ENCODE peak calls at places on chromosomes 4 and X, in ten cellular contexts. O, W, T, K, I, C, Q, L, F and H are unnamed samples.

GRCh38 chr4:145307120-145307519 is 126.7 kb upstream of the OTUD4 start:
- DNase-seq in O (no peak), W (no peak), T (no peak), K (no peak), I (no peak), C (no peak), Q (no peak), L (no peak), F (no peak), H (no peak)

GRCh38 chrX:40153335-40154221 is 55.8 kb upstream of the BCOR start:
- DNase-seq in O (peak; percentile 71), W (peak; percentile 65), T (no peak), K (peak; percentile 76), I (peak; percentile 70), C (peak; percentile 68), Q (peak; percentile 59), L (peak; percentile 76), F (no peak), H (no peak)

GRCh38 chr4:10101559-10102192 is 14.9 kb downstream of the WDR1 start:
- DNase-seq in O (no peak), W (no peak), T (no peak), K (no peak), I (no peak), C (no peak), Q (no peak), L (peak; percentile 21), F (no peak), H (no peak)

GRCh38 chr4:146407669-146408084 is 114.1 kb downstream of the SLC10A7 start:
- DNase-seq in O (no peak), W (no peak), T (peak; percentile 3), K (no peak), I (no peak), C (no peak), Q (no peak), L (no peak), F (no peak), H (no peak)

GRCh38 chrX:150897371-150898319 is 823 bp downstream of the CD99L2 start:
- DNase-seq in O (peak; percentile 51), W (peak; percentile 54), T (peak; percentile 27), K (peak; percentile 58), I (peak; percentile 60), C (no peak), Q (peak; percentile 56), L (no peak), F (no peak), H (no peak)

GRCh38 chr4:2906218-2906617 is 57.0 kb downstream of the NOP14 start:
- DNase-seq in O (no peak), W (no peak), T (no peak), K (no peak), I (no peak), C (no peak), Q (no peak), L (no peak), F (no peak), H (no peak)

GRCh38 chr4:142365386-142365785 is 480.7 kb downstream of the INPP4B start:
- DNase-seq in O (no peak), W (no peak), T (no peak), K (no peak), I (no peak), C (no peak), Q (no peak), L (no peak), F (no peak), H (no peak)

GRCh38 chrX:13077168-13077567 is 32.7 kb upstream of the FAM9C start:
- DNase-seq in O (no peak), W (no peak), T (no peak), K (no peak), I (no peak), C (no peak), Q (no peak), L (no peak), F (no peak), H (no peak)

GRCh38 chrX:155070038-155070437 is 898 bp downstream of the CMC4 start:
- DNase-seq in O (no peak), W (no peak), T (peak; percentile 4), K (no peak), I (no peak), C (no peak), Q (no peak), L (no peak), F (no peak), H (no peak)

GRCh38 chr4:40530961-40531635 is 98.6 kb downstream of the RBM47 start:
- DNase-seq in O (peak; percentile 89), W (no peak), T (no peak), K (no peak), I (no peak), C (no peak), Q (no peak), L (no peak), F (no peak), H (peak; percentile 59)

GRCh38 chrX:95885074-95885473 is 799.6 kb upstream of the DIAPH2 start:
- DNase-seq in O (peak; percentile 36), W (no peak), T (peak; percentile 5), K (peak; percentile 42), I (no peak), C (no peak), Q (no peak), L (no peak), F (no peak), H (no peak)

DNA sequence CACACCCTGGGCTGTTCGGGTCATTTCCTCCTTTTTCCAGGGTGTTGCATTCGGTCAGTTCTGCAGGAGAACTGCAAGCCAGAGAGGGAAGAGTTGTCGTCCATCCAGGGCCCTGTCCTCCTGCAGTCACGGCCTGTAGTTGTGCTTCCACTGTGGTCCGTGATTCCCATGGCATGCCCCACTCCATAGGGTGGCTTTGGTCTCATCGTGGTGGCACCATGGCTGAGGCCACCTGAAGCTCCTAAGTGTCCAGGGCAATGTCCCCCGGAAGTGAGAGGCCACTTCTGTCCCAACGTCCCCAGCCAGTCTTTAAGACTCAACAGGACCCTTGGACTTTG is 83.6 kb downstream of the HTRA3 start:
- DNase-seq in O (no peak), W (no peak), T (no peak), K (no peak), I (no peak), C (no peak), Q (no peak), L (no peak), F (no peak), H (no peak)
- H3K4me1 ChIP-seq in O (no peaks in the 10 kb centered on the region), W (peaks cover 43% of the 10 kb centered on the region), T (peaks cover 35% of the 10 kb centered on the region), K (peaks cover 8% of the 10 kb centered on the region), I (peaks cover 6% of the 10 kb centered on the region), C (no peaks in the 10 kb centered on the region), Q (no peaks in the 10 kb centered on the region), L (no peaks in the 10 kb centered on the region), F (peaks cover 22% of the 10 kb centered on the region), H (peaks cover 9% of the 10 kb centered on the region)

GRCh38 chr4:183443609-183444148 is 757 bp upstream of the CDKN2AIP start:
- DNase-seq in O (no peak), W (no peak), T (no peak), K (no peak), I (no peak), C (no peak), Q (peak; percentile 56), L (no peak), F (no peak), H (no peak)

GRCh38 chr4:183444149-183444952 is at the start of gene CDKN2AIP:
- DNase-seq in O (peak; percentile 93), W (peak; percentile 96), T (peak; percentile 97), K (peak; percentile 96), I (peak; percentile 97), C (peak; percentile 97), Q (peak; percentile 97), L (peak; percentile 97), F (peak; percentile 92), H (peak; percentile 94)

GRCh38 chr4:183447646-183448045 is 3.2 kb downstream of the CDKN2AIP start:
- DNase-seq in O (no peak), W (no peak), T (no peak), K (no peak), I (no peak), C (no peak), Q (no peak), L (no peak), F (no peak), H (no peak)

GRCh38 chr4:183448436-183448835 is 4.0 kb downstream of the CDKN2AIP start:
- DNase-seq in O (no peak), W (no peak), T (no peak), K (no peak), I (no peak), C (no peak), Q (no peak), L (no peak), F (no peak), H (no peak)

GRCh38 chr4:183444953-183445543 is 612 bp downstream of the CDKN2AIP start:
- DNase-seq in O (peak; percentile 54), W (peak; percentile 72), T (no peak), K (no peak), I (no peak), C (peak; percentile 61), Q (peak; percentile 61), L (peak; percentile 86), F (no peak), H (peak; percentile 48)
- TF ChIP-seq CTCF in O (no peak), W (no peak), T (no peak), K (no peak), I (no peak), C (no peak), Q (no peak), L (no peak), F (peak; percentile 6), H (no peak)

GRCh38 chr4:64409300-64409699 is at the start of gene TECRL:
- DNase-seq in O (no peak), W (no peak), T (no peak), K (no peak), I (no peak), C (peak; percentile 65), Q (no peak), L (no peak), F (no peak), H (no peak)

GRCh38 chr4:64402684-64403083 is 6.6 kb downstream of the TECRL start:
- DNase-seq in O (no peak), W (no peak), T (no peak), K (no peak), I (no peak), C (no peak), Q (no peak), L (no peak), F (no peak), H (no peak)

GRCh38 chr4:64407000-64407399 is 2.2 kb downstream of the TECRL start:
- DNase-seq in O (no peak), W (no peak), T (no peak), K (no peak), I (no peak), C (peak; percentile 35), Q (no peak), L (no peak), F (no peak), H (no peak)

DNA sequence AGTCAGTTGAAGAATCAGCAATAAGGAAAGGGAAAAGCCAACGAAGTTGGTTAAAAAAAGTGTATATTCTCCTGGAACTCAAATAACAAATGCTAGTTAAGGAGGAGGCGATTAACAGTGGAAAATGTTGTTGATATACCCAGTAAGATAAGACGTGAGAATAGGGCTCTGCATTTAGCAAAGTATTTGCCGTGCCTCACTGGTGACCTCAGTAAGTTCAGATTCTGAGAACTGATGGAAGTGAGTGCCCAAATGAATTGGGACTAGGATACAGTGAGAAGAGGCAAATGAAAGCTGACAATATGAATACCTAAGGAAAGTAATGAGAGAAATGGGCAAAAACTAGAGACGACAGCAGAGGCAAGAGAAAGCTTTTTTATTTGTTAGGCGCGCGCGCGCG is 3.5 kb downstream of the TECRL start:
- DNase-seq in O (no peak), W (no peak), T (no peak), K (no peak), I (no peak), C (peak; percentile 46), Q (no peak), L (no peak), F (no peak), H (no peak)
- H3K4me3 ChIP-seq in O (no peak overlapping the region), W (no peak overlapping the region), T (no peak overlapping the region), K (no peak overlapping the region), I (peak overlapping the region; percentile 59), C (peak overlapping the region; percentile 86), Q (no peak overlapping the region), L (no peak overlapping the region), F (no peak overlapping the region), H (no peak overlapping the region)

GRCh38 chr4:139024686-139025085 is 9.1 kb downstream of the NOCT start:
- DNase-seq in O (no peak), W (no peak), T (no peak), K (no peak), I (no peak), C (no peak), Q (no peak), L (no peak), F (no peak), H (no peak)
- H3K4me1 ChIP-seq in O (no peaks in the 10 kb centered on the region), W (no peaks in the 10 kb centered on the region), T (no peaks in the 10 kb centered on the region), K (peaks cover 13% of the 10 kb centered on the region), I (peaks cover 9% of the 10 kb centered on the region), C (peaks cover 10% of the 10 kb centered on the region), Q (no peaks in the 10 kb centered on the region), L (peaks cover 11% of the 10 kb centered on the region), F (peaks cover 12% of the 10 kb centered on the region), H (peaks cover 16% of the 10 kb centered on the region)